ENCODE peak calls at places on chromosomes 12 and 14, in six cellular contexts. A is lung, O is body of pancreas, F is ovary, I is transverse colon, K is Peyer's patch. R is an unnamed sample. For H3K4me1, the result is how much of the 10 kb centered on the place peaks cover.

GRCh38 chr12:127485528-127485927 is 781.4 kb upstream of the TMEM132C start:
- DNase-seq in I (peak), K (peak), F (no peak), A (no peak), O (no peak), R (no peak)

GRCh38 chr12:122081108-122081696 is 2.6 kb downstream of the MLXIP start:
- DNase-seq in F (peak), A (no peak), K (no peak), I (no peak), O (peak), R (no peak)

GRCh38 chr14:73712540-73713141 is 1.5 kb downstream of the PNMA1 start:
- DNase-seq in O (no peak), A (no peak), I (no peak), K (no peak), F (no peak), R (no peak)

GRCh38 chr14:74299061-74299545 is 3.6 kb downstream of the ABCD4 start:
- DNase-seq in O (no peak), A (no peak), F (peak), I (no peak), K (peak), R (no peak)

GRCh38 chr14:51868405-51868804 is 8.0 kb downstream of the GNG2 start:
- DNase-seq in I (no peak), K (no peak), O (no peak), A (no peak), F (no peak), R (no peak)

GRCh38 chr12:63963863-63964262 is 119.4 kb downstream of the SRGAP1 start:
- DNase-seq in O (no peak), A (no peak), I (no peak), F (no peak), K (no peak), R (no peak)

GRCh38 chr14:75720828-75721227 is 59.8 kb downstream of the TTLL5 start:
- DNase-seq in I (no peak), A (no peak), O (peak), F (peak), K (no peak), R (peak)

GRCh38 chr14:54737132-54737711 is 165.4 kb downstream of the GCH1 start:
- DNase-seq in I (no peak), F (no peak), K (no peak), O (no peak), A (no peak), R (no peak)

GRCh38 chr12:120820885-120821510 is 83.2 kb downstream of the SPPL3 start:
- DNase-seq in A (no peak), I (no peak), F (no peak), O (no peak), K (no peak), R (no peak)

GRCh38 chr12:22543246-22544037 is 900 bp downstream of the C2CD5 start:
- DNase-seq in K (peak), O (peak), F (peak), A (peak), I (peak), R (no peak)

GRCh38 chr12:7066596-7066995 is 6.1 kb downstream of the C1S start:
- DNase-seq in A (no peak), I (no peak), O (no peak), K (no peak), F (no peak), R (no peak)

GRCh38 chr14:102187583-102188001 is 47.9 kb downstream of the WDR20 start:
- DNase-seq in O (no peak), F (no peak), A (no peak), I (no peak), K (no peak), R (no peak)

DNA sequence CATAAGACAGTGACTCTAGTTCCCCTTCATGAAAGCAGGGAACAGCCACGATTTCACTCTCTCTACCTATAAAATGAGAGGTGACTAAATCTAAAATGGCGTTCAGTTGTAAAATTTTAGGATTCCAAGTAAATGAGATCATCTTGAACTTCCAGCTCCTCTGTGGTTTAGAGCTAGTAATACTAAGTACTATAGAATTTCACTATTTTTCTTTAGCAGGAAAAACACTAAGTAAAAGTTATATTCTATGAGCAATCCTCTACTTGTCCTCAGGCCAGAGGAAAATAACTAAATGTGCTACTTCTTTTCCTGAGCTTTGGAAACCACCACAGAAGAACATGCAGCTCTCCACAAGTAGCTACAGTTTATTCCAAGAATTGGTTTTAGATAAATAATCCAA is 55.6 kb downstream of the NIN start:
- DNase-seq in F (no peak), I (no peak), O (no peak), A (no peak), K (no peak), R (no peak)
- H3K27ac ChIP-seq in F (no peak), I (peak), O (peak), A (peak), K (peak), R (peak)

GRCh38 chr12:108633534-108634224 is at the start of gene SELPLG:
- DNase-seq in A (peak), I (peak), O (peak), F (no peak), K (peak), R (peak)
- H3K4me1 ChIP-seq in A (under half), I (under half), O (under half), F (under half), K (under half), R (under half)

DNA sequence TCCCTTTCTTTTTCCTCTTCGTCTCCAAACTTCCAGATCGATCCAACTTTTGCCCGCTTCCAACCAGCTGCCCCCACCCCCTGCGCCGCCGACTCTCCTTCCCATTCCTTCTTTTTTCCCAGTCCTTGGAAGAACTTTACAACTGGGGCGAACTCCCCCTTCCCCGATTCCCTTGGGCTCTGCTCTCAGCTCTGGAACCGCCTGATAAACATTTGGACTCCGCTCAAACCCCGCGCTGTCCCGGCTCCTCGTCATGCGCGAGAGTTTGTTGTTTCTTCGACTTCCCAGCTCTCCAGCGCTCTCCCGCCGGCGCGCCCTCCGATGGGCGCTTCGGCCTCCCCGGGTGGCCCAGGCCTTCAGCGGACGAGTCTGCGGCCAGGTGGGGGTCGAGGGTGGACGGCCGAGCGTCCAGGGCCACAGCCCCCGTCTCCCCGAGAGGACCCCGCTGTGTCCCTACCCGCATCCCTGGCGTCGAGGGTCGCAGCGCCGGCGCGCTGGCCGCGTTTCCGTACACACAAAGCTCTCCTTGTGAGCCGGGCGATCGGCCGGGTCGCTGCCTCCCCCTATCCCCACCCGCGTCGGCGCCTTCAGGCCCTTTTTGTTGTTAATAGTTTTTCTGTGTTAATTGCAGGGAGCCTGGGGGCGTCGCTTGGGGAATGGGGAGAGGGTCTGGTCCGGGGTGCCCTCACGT is 819 bp downstream of the MMP14 start:
- DNase-seq in I (peak), K (peak), O (peak), A (no peak), F (peak), R (no peak)
- TF ChIP-seq CTCF in I (no peak), K (no peak), O (no peak), A (no peak), F (peak), R (no peak)

DNA sequence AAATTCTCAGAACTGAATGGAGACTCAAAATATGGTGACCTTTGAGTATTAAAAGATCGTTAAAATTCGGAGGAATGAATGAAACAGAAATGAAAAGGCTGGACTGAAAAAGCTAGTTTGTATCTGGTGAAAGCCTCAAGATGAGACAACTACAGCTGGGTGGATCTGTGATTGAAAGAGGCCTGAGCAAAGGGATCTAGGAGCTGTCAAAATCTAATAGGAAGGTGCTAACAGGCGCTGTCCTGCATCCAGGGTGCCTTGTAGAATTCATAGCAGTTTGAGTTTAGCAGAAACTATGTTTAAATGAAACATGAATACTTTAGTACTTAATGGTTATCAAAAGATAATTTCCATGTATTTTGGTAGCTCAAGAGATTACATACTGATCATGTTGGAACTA is 2.3 kb downstream of the YY1 start:
- DNase-seq in F (no peak), O (no peak), A (no peak), K (no peak), I (no peak), R (no peak)
- H3K27ac ChIP-seq in F (no peak), O (peak), A (peak), K (peak), I (peak), R (peak)

GRCh38 chr12:74530676-74531075 is 7.0 kb upstream of the ATXN7L3B start:
- DNase-seq in F (no peak), I (no peak), A (no peak), K (no peak), O (no peak), R (no peak)
- H3K4me1 ChIP-seq in F (under half), I (under half), A (under half), K (under half), O (under half), R (under half)